ENCODE peak calls at places on chromosomes 13 and 19, in five cellular contexts. R is testis, W is thyroid gland, V is tibial nerve, F is neural progenitor cell. O is an unnamed sample.

GRCh38 chr19:48994035-48994386 is 324 bp downstream of the RUVBL2 start:
- DNase-seq in V (no peak), W (no peak), F (no peak), R (no peak), O (no peak)

GRCh38 chr13:105365831-105366230 is 1169.6 kb downstream of the EFNB2 start:
- DNase-seq in R (no peak), W (no peak), V (no peak), F (no peak), O (no peak)

GRCh38 chr19:55304279-55304978 is 20.6 kb downstream of the BRSK1 start:
- DNase-seq in R (peak; percentile 85), V (no peak), W (no peak), F (peak; percentile 83), O (peak; percentile 23)

GRCh38 chr13:41587490-41587889 is 130.1 kb downstream of the RGCC start:
- DNase-seq in F (peak; percentile 24), V (no peak), R (no peak), W (no peak), O (peak; percentile 44)

GRCh38 chr13:46675016-46675415 is 121.9 kb downstream of the ESD start:
- DNase-seq in F (no peak), R (no peak), V (no peak), W (no peak), O (no peak)

GRCh38 chr13:65943024-65943423 is 1287.1 kb downstream of the PCDH9 start:
- DNase-seq in V (no peak), R (peak; percentile 43), F (no peak), W (no peak), O (no peak)

GRCh38 chr19:43731854-43732253 is 16.0 kb downstream of the IRGC start:
- DNase-seq in V (no peak), W (no peak), R (no peak), F (no peak), O (no peak)

GRCh38 chr19:33878912-33879810 is 82.5 kb downstream of the KCTD15 start:
- DNase-seq in V (no peak), F (no peak), W (peak; percentile 16), R (no peak), O (no peak)

GRCh38 chr19:17080441-17080803 is 4.8 kb downstream of the MYO9B start:
- DNase-seq in R (no peak), V (no peak), W (no peak), F (no peak), O (no peak)

GRCh38 chr13:67076378-67076777 is 153.8 kb downstream of the PCDH9 start:
- DNase-seq in W (no peak), V (no peak), F (no peak), R (no peak), O (no peak)

GRCh38 chr19:35608250-35608649 is 4.3 kb upstream of the HAUS5 start:
- DNase-seq in F (no peak), W (no peak), V (no peak), R (no peak), O (no peak)

GRCh38 chr13:45370922-45371406 is 30.0 kb upstream of the TPT1 start:
- DNase-seq in R (peak; percentile 72), W (peak; percentile 67), F (peak; percentile 87), V (peak; percentile 44), O (peak; percentile 42)

GRCh38 chr19:16157601-16158000 is 14.1 kb downstream of the HSH2D start:
- DNase-seq in R (no peak), V (no peak), F (no peak), W (no peak), O (no peak)

GRCh38 chr13:20221772-20222171 is 10.3 kb downstream of the GJB6 start:
- DNase-seq in W (no peak), F (no peak), R (no peak), V (no peak), O (no peak)

GRCh38 chr13:40220299-40220935 is 446.0 kb downstream of the FOXO1 start:
- DNase-seq in F (no peak), V (no peak), W (no peak), R (no peak), O (no peak)

GRCh38 chr19:2992958-2993357 is 15.6 kb downstream of the TLE6 start:
- DNase-seq in R (no peak), V (no peak), W (peak; percentile 46), F (peak; percentile 43), O (no peak)

GRCh38 chr19:17555480-17555928 is at the start of gene COLGALT1:
- DNase-seq in R (peak; percentile 100), V (peak; percentile 100), F (peak; percentile 100), W (peak; percentile 99), O (peak; percentile 99)

GRCh38 chr13:111486801-111487200 is 166.4 kb downstream of the TEX29 start:
- DNase-seq in R (peak; percentile 5), V (no peak), F (no peak), W (no peak), O (no peak)

GRCh38 chr13:52195052-52195837 is 35.8 kb upstream of the NEK3 start:
- DNase-seq in R (peak; percentile 89), W (peak; percentile 72), V (peak; percentile 51), F (peak; percentile 20), O (peak; percentile 30)

GRCh38 chr19:54114340-54114826 is 1.1 kb downstream of the TFPT start:
- DNase-seq in F (peak; percentile 29), W (no peak), V (no peak), R (peak; percentile 42), O (peak; percentile 59)

GRCh38 chr13:91406619-91407018 is 8.2 kb downstream of the GPC5 start:
- DNase-seq in R (peak; percentile 17), V (no peak), F (peak; percentile 83), W (no peak), O (no peak)

GRCh38 chr19:50016225-50016807 is 8.9 kb downstream of the VRK3 start:
- DNase-seq in R (no peak), W (no peak), F (no peak), V (no peak), O (no peak)

GRCh38 chr19:33252418-33252962 is 26.8 kb upstream of the SLC7A10 start:
- DNase-seq in V (no peak), F (no peak), W (no peak), R (no peak), O (no peak)

GRCh38 chr13:75482070-75482819 is at the start of gene TBC1D4:
- DNase-seq in W (peak; percentile 97), R (peak; percentile 90), V (peak; percentile 60), F (peak; percentile 97), O (peak; percentile 39)

GRCh38 chr13:19958119-19959111 is at the start of gene ZMYM2:
- DNase-seq in W (peak; percentile 98), F (peak; percentile 99), R (peak; percentile 99), V (peak; percentile 96), O (peak; percentile 96)

GRCh38 chr19:2305974-2306806 is 1.8 kb downstream of the LINGO3 start:
- DNase-seq in V (no peak), F (no peak), W (no peak), R (no peak), O (no peak)

GRCh38 chr19:20371911-20372310 is 193.7 kb downstream of the ZNF737 start:
- DNase-seq in R (no peak), F (no peak), V (no peak), W (no peak), O (no peak)

GRCh38 chr13:98856983-98857382 is 104.5 kb upstream of the SLC15A1 start:
- DNase-seq in W (no peak), R (no peak), F (no peak), V (no peak), O (no peak)

GRCh38 chr13:33842207-33842606 is 24.3 kb downstream of the RFC3 start:
- DNase-seq in V (no peak), W (no peak), R (peak; percentile 19), F (no peak), O (no peak)

GRCh38 chr13:97334690-97335089 is 99.3 kb upstream of the RAP2A start:
- DNase-seq in V (no peak), F (no peak), R (no peak), W (no peak), O (no peak)

GRCh38 chr13:44309771-44310767 is 63.6 kb upstream of the SERP2 start:
- DNase-seq in W (no peak), V (no peak), R (no peak), F (no peak), O (no peak)
- H3K27ac ChIP-seq in W (no peak overlapping the region), V (no peak overlapping the region), R (no peak overlapping the region), F (no peak overlapping the region), O (no peak overlapping the region)

GRCh38 chr13:101127741-101128353 is 288.5 kb downstream of the NALCN start:
- DNase-seq in R (peak; percentile 43), F (peak; percentile 73), V (no peak), W (peak; percentile 8), O (no peak)
- H3K4me3 ChIP-seq in R (no peak overlapping the region), F (no peak overlapping the region), V (no peak overlapping the region), W (no peak overlapping the region), O (no peak overlapping the region)

GRCh38 chr19:5621311-5621944 is 1.1 kb downstream of the SAFB2 start:
- DNase-seq in F (no peak), W (no peak), V (no peak), R (peak; percentile 93), O (no peak)

GRCh38 chr19:5621945-5622464 is 571 bp downstream of the SAFB2 start:
- DNase-seq in F (peak; percentile 29), V (no peak), W (no peak), R (no peak), O (peak; percentile 11)

GRCh38 chr19:5623397-5624153 is 692 bp downstream of the SAFB start:
- DNase-seq in W (no peak), F (peak; percentile 16), V (no peak), R (no peak), O (no peak)

GRCh38 chr19:5624154-5624663 is 1.3 kb downstream of the SAFB start:
- DNase-seq in V (peak; percentile 23), W (peak; percentile 54), F (peak; percentile 39), R (peak; percentile 65), O (peak; percentile 25)

GRCh38 chr19:5622465-5623396 is at the start of the genes SAFB and SAFB2:
- DNase-seq in F (peak; percentile 100), R (peak; percentile 98), V (peak; percentile 97), W (peak; percentile 99), O (peak; percentile 100)
- H3K4me1 ChIP-seq in F (peaks cover 38% of the 10 kb centered on the region), R (peaks cover 43% of the 10 kb centered on the region), V (peaks cover 72% of the 10 kb centered on the region), W (peaks cover 56% of the 10 kb centered on the region), O (peaks cover 77% of the 10 kb centered on the region)

DNA sequence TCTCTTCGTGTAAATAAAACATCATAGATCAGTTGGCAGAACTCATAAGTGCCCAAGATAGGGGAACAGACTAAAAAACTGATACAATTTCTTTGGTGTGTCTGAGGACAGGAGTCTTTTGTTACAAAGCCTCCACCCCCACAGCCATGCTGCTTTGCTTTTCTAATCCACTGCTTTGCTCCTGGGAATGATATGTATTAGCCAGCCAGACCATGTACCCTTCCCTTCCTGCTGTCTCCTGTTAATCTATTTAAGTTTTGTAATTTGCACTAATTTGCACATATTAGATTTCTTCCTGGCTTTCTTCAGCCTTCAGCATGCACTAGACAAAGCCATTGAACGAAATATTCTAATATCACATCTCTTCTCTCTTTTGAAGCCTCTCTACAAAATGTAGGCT is 130.5 kb downstream of the MAB21L1 start:
- DNase-seq in W (no peak), F (peak; percentile 18), R (peak; percentile 69), V (no peak), O (no peak)
- H3K27ac ChIP-seq in W (no peak overlapping the region), F (no peak overlapping the region), R (no peak overlapping the region), V (no peak overlapping the region), O (no peak overlapping the region)

DNA sequence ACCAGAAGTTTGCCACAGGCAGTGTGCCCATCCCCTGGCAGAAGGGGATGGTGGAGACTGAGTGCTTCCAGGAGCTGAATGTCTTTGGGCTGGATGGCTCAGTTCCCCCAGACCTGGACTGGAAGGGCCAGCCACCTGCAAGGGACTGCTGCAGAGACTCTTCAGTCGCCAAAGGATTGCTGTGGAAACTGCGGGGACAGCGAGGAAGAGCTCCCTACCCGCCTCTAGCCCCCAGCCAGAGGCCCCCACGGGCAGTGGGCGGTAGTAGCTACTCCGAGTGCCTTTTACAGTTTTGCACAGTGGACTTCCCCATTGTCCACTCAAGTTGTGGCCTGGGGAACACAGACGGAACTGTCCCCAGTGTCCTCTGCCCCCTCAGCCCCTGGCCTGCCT is 138.5 kb downstream of the ZDHHC20 start:
- DNase-seq in F (no peak), W (no peak), R (no peak), V (no peak), O (no peak)
- H3K4me3 ChIP-seq in F (no peak overlapping the region), W (no peak overlapping the region), R (no peak overlapping the region), V (no peak overlapping the region), O (no peak overlapping the region)